ENCODE peak calls at places on chromosomes 16 and 17, in nine cellular contexts. H is lower lobe of right lung, A is NCI-H1436, P is mammary epithelial cell, L is Ammon's horn, N is T-helper 17 cell, B is progenitor cell of endocrine pancreas, C is Caki2, O is amniotic stem cell. V is an unnamed sample.

GRCh38 chr16:67967183-67967955 is 1.1 kb downstream of the SLC12A4 start:
- DNase-seq in N (no peak), O (no peak), B (no peak), C (no peak), H (no peak), P (peak), L (no peak), A (no peak), V (no peak)

GRCh38 chr17:6249747-6250146 is 179.6 kb downstream of the WSCD1 start:
- DNase-seq in N (no peak), C (no peak), B (no peak), L (no peak), A (no peak), O (no peak), H (no peak), P (no peak), V (no peak)

GRCh38 chr16:24820522-24820921 is 25.2 kb upstream of the SLC5A11 start:
- DNase-seq in N (no peak), O (no peak), C (no peak), B (no peak), A (no peak), H (no peak), L (no peak), P (no peak), V (no peak)

GRCh38 chr17:58084317-58084981 is 1.2 kb downstream of the DYNLL2 start:
- DNase-seq in B (no peak), L (no peak), P (peak), C (peak), N (no peak), A (peak), H (peak), O (no peak), V (peak)

GRCh38 chr16:89607937-89608740 is 5.3 kb upstream of the DPEP1 start:
- DNase-seq in N (no peak), A (no peak), O (no peak), B (no peak), P (no peak), H (no peak), L (no peak), C (no peak), V (no peak)

GRCh38 chr16:58393138-58393504 is 850 bp downstream of the GINS3 start:
- DNase-seq in C (no peak), N (no peak), L (no peak), O (no peak), B (no peak), H (no peak), A (no peak), P (no peak), V (no peak)

GRCh38 chr17:75849304-75849695 is 5.1 kb upstream of the UNC13D start:
- DNase-seq in H (no peak), L (no peak), O (no peak), A (no peak), N (no peak), P (no peak), B (no peak), C (no peak), V (no peak)

GRCh38 chr17:39178516-39178915 is 12.6 kb upstream of the ARL5C start:
- DNase-seq in L (no peak), O (no peak), P (peak), B (no peak), C (no peak), N (no peak), H (no peak), A (peak), V (no peak)

GRCh38 chr17:43665387-43666101 is 3.8 kb upstream of the MEOX1 start:
- DNase-seq in C (no peak), A (no peak), O (no peak), B (no peak), H (no peak), P (no peak), L (no peak), N (no peak), V (no peak)

GRCh38 chr17:3935825-3936355 is 19.6 kb upstream of the P2RX1 start:
- DNase-seq in H (no peak), O (no peak), L (no peak), C (no peak), B (no peak), A (no peak), N (no peak), P (peak), V (no peak)

GRCh38 chr17:71033336-71033735 is 864.0 kb downstream of the KCNJ2 start:
- DNase-seq in N (no peak), L (no peak), O (no peak), A (peak), B (no peak), C (no peak), H (no peak), P (no peak), V (peak)

GRCh38 chr16:51392651-51393187 is 241.6 kb upstream of the SALL1 start:
- DNase-seq in P (peak), O (peak), L (no peak), H (no peak), C (no peak), A (no peak), N (no peak), B (no peak), V (no peak)

GRCh38 chr17:43846963-43847369 is at the start of gene CD300LG:
- DNase-seq in P (no peak), A (no peak), N (no peak), B (no peak), L (no peak), O (no peak), C (no peak), H (peak), V (no peak)

GRCh38 chr17:58574025-58574424 is 59.6 kb upstream of the MTMR4 start:
- DNase-seq in A (no peak), O (no peak), N (no peak), C (no peak), P (no peak), H (no peak), L (no peak), B (no peak), V (no peak)

GRCh38 chr16:89598199-89598598 is 15.2 kb upstream of the DPEP1 start:
- DNase-seq in B (no peak), A (no peak), P (no peak), H (no peak), C (no peak), N (no peak), L (no peak), O (no peak), V (no peak)

GRCh38 chr16:7550096-7550495 is 217.5 kb downstream of the RBFOX1 start:
- DNase-seq in L (no peak), P (no peak), H (no peak), C (no peak), O (no peak), N (no peak), A (no peak), B (no peak), V (no peak)

GRCh38 chr17:81394377-81394747 is 895 bp upstream of the BAHCC1 start:
- DNase-seq in N (no peak), O (no peak), H (no peak), P (no peak), B (no peak), C (no peak), L (no peak), A (no peak), V (no peak)

GRCh38 chr16:79269211-79269863 is 331.2 kb downstream of the MAF start:
- DNase-seq in A (no peak), O (no peak), P (no peak), N (no peak), B (no peak), L (no peak), C (no peak), H (no peak), V (no peak)

GRCh38 chr17:8288336-8289102 is at the start of gene RANGRF:
- DNase-seq in C (peak), O (peak), A (peak), N (peak), B (peak), P (peak), H (peak), L (peak), V (peak)

GRCh38 chr16:66007717-66008116 is 358.8 kb upstream of the CDH5 start:
- DNase-seq in H (no peak), O (peak), C (no peak), B (no peak), A (no peak), L (no peak), P (no peak), N (no peak), V (peak)

GRCh38 chr17:83065660-83066542 is 13.5 kb upstream of the METRNL start:
- DNase-seq in C (no peak), O (no peak), A (no peak), H (peak), N (no peak), B (no peak), L (no peak), P (no peak), V (no peak)

GRCh38 chr17:78278139-78278741 is 46.8 kb downstream of the TMEM235 start:
- DNase-seq in N (no peak), B (no peak), P (no peak), O (no peak), L (no peak), A (peak), C (no peak), H (no peak), V (no peak)

GRCh38 chr16:79451196-79451816 is 149.2 kb downstream of the MAF start:
- DNase-seq in A (no peak), L (peak), O (no peak), P (no peak), B (no peak), H (no peak), C (no peak), N (no peak), V (no peak)

GRCh38 chr16:11497851-11498289 is 88.8 kb downstream of the LITAF start:
- DNase-seq in P (peak), B (no peak), O (no peak), N (no peak), A (no peak), L (no peak), C (peak), H (no peak), V (no peak)